ENCODE peak calls at places on chromosomes 3 and 15, in eight cellular contexts. One of them, this sample, is unnamed.

GRCh38 chr15:81327526-81327925 is 3.6 kb upstream of the STARD5 start:
- DNase-seq in mesenteric fat pad: no peak
- DNase-seq in T-helper 22 cell: no peak
- DNase-seq in CD8-positive, alpha-beta T cell: no peak
- DNase-seq in right atrium auricular region: no peak
- DNase-seq in stimulated activated CD8-positive, alpha-beta memory T cell treated with anti-CD3 and anti-CD28 coated beads, Interleukin-12 subunit alpha, Interleukin-12 subunit beta, amount 100 ng/mL, for 1 hour: no peak
- DNase-seq in memory B cell: no peak
- DNase-seq in HuH-7: no peak
- DNase-seq in this sample: no peak

GRCh38 chr3:196965112-196965803 is 3.4 kb downstream of the PIGZ start:
- DNase-seq in mesenteric fat pad: no peak
- DNase-seq in CD8-positive, alpha-beta T cell: no peak
- DNase-seq in HuH-7: no peak
- DNase-seq in T-helper 22 cell: no peak
- DNase-seq in stimulated activated CD8-positive, alpha-beta memory T cell treated with anti-CD3 and anti-CD28 coated beads, Interleukin-12 subunit alpha, Interleukin-12 subunit beta, amount 100 ng/mL, for 1 hour: no peak
- DNase-seq in memory B cell: no peak
- DNase-seq in right atrium auricular region: no peak
- DNase-seq in this sample: no peak

GRCh38 chr3:164208026-164208425 is 870.3 kb downstream of the SI start:
- DNase-seq in right atrium auricular region: no peak
- DNase-seq in stimulated activated CD8-positive, alpha-beta memory T cell treated with anti-CD3 and anti-CD28 coated beads, Interleukin-12 subunit alpha, Interleukin-12 subunit beta, amount 100 ng/mL, for 1 hour: no peak
- DNase-seq in memory B cell: no peak
- DNase-seq in mesenteric fat pad: no peak
- DNase-seq in CD8-positive, alpha-beta T cell: no peak
- DNase-seq in T-helper 22 cell: no peak
- DNase-seq in HuH-7: no peak
- DNase-seq in this sample: no peak

GRCh38 chr3:98801042-98801747 is 38.1 kb downstream of the ST3GAL6 start:
- DNase-seq in right atrium auricular region: no peak
- DNase-seq in CD8-positive, alpha-beta T cell: no peak
- DNase-seq in stimulated activated CD8-positive, alpha-beta memory T cell treated with anti-CD3 and anti-CD28 coated beads, Interleukin-12 subunit alpha, Interleukin-12 subunit beta, amount 100 ng/mL, for 1 hour: no peak
- DNase-seq in memory B cell: no peak
- DNase-seq in HuH-7: no peak
- DNase-seq in T-helper 22 cell: no peak
- DNase-seq in mesenteric fat pad: no peak
- DNase-seq in this sample: no peak

GRCh38 chr3:42002790-42003189 is 40.9 kb upstream of the ULK4 start:
- DNase-seq in HuH-7: no peak
- DNase-seq in CD8-positive, alpha-beta T cell: no peak
- DNase-seq in mesenteric fat pad: no peak
- DNase-seq in memory B cell: no peak
- DNase-seq in stimulated activated CD8-positive, alpha-beta memory T cell treated with anti-CD3 and anti-CD28 coated beads, Interleukin-12 subunit alpha, Interleukin-12 subunit beta, amount 100 ng/mL, for 1 hour: no peak
- DNase-seq in right atrium auricular region: no peak
- DNase-seq in T-helper 22 cell: no peak
- DNase-seq in this sample: no peak

GRCh38 chr3:46666471-46666845 is 27.0 kb downstream of the ALS2CL start:
- DNase-seq in mesenteric fat pad: peak; percentile 53
- DNase-seq in T-helper 22 cell: no peak
- DNase-seq in right atrium auricular region: no peak
- DNase-seq in stimulated activated CD8-positive, alpha-beta memory T cell treated with anti-CD3 and anti-CD28 coated beads, Interleukin-12 subunit alpha, Interleukin-12 subunit beta, amount 100 ng/mL, for 1 hour: no peak
- DNase-seq in CD8-positive, alpha-beta T cell: no peak
- DNase-seq in HuH-7: peak; percentile 10
- DNase-seq in memory B cell: no peak
- DNase-seq in this sample: no peak

GRCh38 chr15:53807500-53807899 is 48.0 kb upstream of the WDR72 start:
- DNase-seq in stimulated activated CD8-positive, alpha-beta memory T cell treated with anti-CD3 and anti-CD28 coated beads, Interleukin-12 subunit alpha, Interleukin-12 subunit beta, amount 100 ng/mL, for 1 hour: no peak
- DNase-seq in right atrium auricular region: no peak
- DNase-seq in mesenteric fat pad: no peak
- DNase-seq in memory B cell: no peak
- DNase-seq in T-helper 22 cell: no peak
- DNase-seq in HuH-7: no peak
- DNase-seq in CD8-positive, alpha-beta T cell: no peak
- DNase-seq in this sample: no peak

GRCh38 chr15:52651868-52652267 is 27.3 kb downstream of the ATOSA start:
- DNase-seq in CD8-positive, alpha-beta T cell: peak; percentile 55
- DNase-seq in T-helper 22 cell: peak; percentile 8
- DNase-seq in mesenteric fat pad: no peak
- DNase-seq in stimulated activated CD8-positive, alpha-beta memory T cell treated with anti-CD3 and anti-CD28 coated beads, Interleukin-12 subunit alpha, Interleukin-12 subunit beta, amount 100 ng/mL, for 1 hour: peak; percentile 2
- DNase-seq in HuH-7: no peak
- DNase-seq in memory B cell: no peak
- DNase-seq in right atrium auricular region: peak; percentile 74
- DNase-seq in this sample: peak; percentile 15

GRCh38 chr3:141477224-141477623 is 9.6 kb upstream of the RASA2 start:
- DNase-seq in T-helper 22 cell: no peak
- DNase-seq in memory B cell: no peak
- DNase-seq in stimulated activated CD8-positive, alpha-beta memory T cell treated with anti-CD3 and anti-CD28 coated beads, Interleukin-12 subunit alpha, Interleukin-12 subunit beta, amount 100 ng/mL, for 1 hour: no peak
- DNase-seq in HuH-7: no peak
- DNase-seq in mesenteric fat pad: no peak
- DNase-seq in right atrium auricular region: no peak
- DNase-seq in CD8-positive, alpha-beta T cell: no peak
- DNase-seq in this sample: no peak

GRCh38 chr15:88911766-88912118 is 1.4 kb downstream of the MFGE8 start:
- DNase-seq in memory B cell: no peak
- DNase-seq in CD8-positive, alpha-beta T cell: no peak
- DNase-seq in right atrium auricular region: no peak
- DNase-seq in T-helper 22 cell: no peak
- DNase-seq in HuH-7: no peak
- DNase-seq in mesenteric fat pad: no peak
- DNase-seq in stimulated activated CD8-positive, alpha-beta memory T cell treated with anti-CD3 and anti-CD28 coated beads, Interleukin-12 subunit alpha, Interleukin-12 subunit beta, amount 100 ng/mL, for 1 hour: no peak
- DNase-seq in this sample: no peak

GRCh38 chr3:65558821-65559220 is 479.9 kb downstream of the MAGI1 start:
- DNase-seq in stimulated activated CD8-positive, alpha-beta memory T cell treated with anti-CD3 and anti-CD28 coated beads, Interleukin-12 subunit alpha, Interleukin-12 subunit beta, amount 100 ng/mL, for 1 hour: no peak
- DNase-seq in memory B cell: no peak
- DNase-seq in HuH-7: no peak
- DNase-seq in T-helper 22 cell: no peak
- DNase-seq in mesenteric fat pad: no peak
- DNase-seq in CD8-positive, alpha-beta T cell: no peak
- DNase-seq in right atrium auricular region: no peak
- DNase-seq in this sample: no peak

GRCh38 chr15:75532413-75533250 is 46.5 kb downstream of the PTPN9 start:
- DNase-seq in memory B cell: no peak
- DNase-seq in right atrium auricular region: peak; percentile 80
- DNase-seq in T-helper 22 cell: no peak
- DNase-seq in CD8-positive, alpha-beta T cell: no peak
- DNase-seq in stimulated activated CD8-positive, alpha-beta memory T cell treated with anti-CD3 and anti-CD28 coated beads, Interleukin-12 subunit alpha, Interleukin-12 subunit beta, amount 100 ng/mL, for 1 hour: no peak
- DNase-seq in mesenteric fat pad: no peak
- DNase-seq in HuH-7: peak; percentile 55
- DNase-seq in this sample: no peak

GRCh38 chr15:25240461-25241021 is 198.3 kb downstream of the UBE3A start:
- DNase-seq in stimulated activated CD8-positive, alpha-beta memory T cell treated with anti-CD3 and anti-CD28 coated beads, Interleukin-12 subunit alpha, Interleukin-12 subunit beta, amount 100 ng/mL, for 1 hour: no peak
- DNase-seq in CD8-positive, alpha-beta T cell: peak; percentile 17
- DNase-seq in HuH-7: no peak
- DNase-seq in mesenteric fat pad: peak; percentile 53
- DNase-seq in T-helper 22 cell: no peak
- DNase-seq in right atrium auricular region: no peak
- DNase-seq in memory B cell: no peak
- DNase-seq in this sample: no peak

GRCh38 chr3:15420871-15421270 is 6.5 kb downstream of the METTL6 start:
- DNase-seq in memory B cell: no peak
- DNase-seq in T-helper 22 cell: no peak
- DNase-seq in right atrium auricular region: no peak
- DNase-seq in HuH-7: no peak
- DNase-seq in CD8-positive, alpha-beta T cell: no peak
- DNase-seq in stimulated activated CD8-positive, alpha-beta memory T cell treated with anti-CD3 and anti-CD28 coated beads, Interleukin-12 subunit alpha, Interleukin-12 subunit beta, amount 100 ng/mL, for 1 hour: no peak
- DNase-seq in mesenteric fat pad: no peak
- DNase-seq in this sample: no peak

GRCh38 chr15:55799287-55800212 is 56.6 kb upstream of the PRTG start:
- DNase-seq in T-helper 22 cell: no peak
- DNase-seq in right atrium auricular region: no peak
- DNase-seq in HuH-7: peak; percentile 43
- DNase-seq in memory B cell: no peak
- DNase-seq in CD8-positive, alpha-beta T cell: no peak
- DNase-seq in mesenteric fat pad: no peak
- DNase-seq in stimulated activated CD8-positive, alpha-beta memory T cell treated with anti-CD3 and anti-CD28 coated beads, Interleukin-12 subunit alpha, Interleukin-12 subunit beta, amount 100 ng/mL, for 1 hour: no peak
- DNase-seq in this sample: no peak

GRCh38 chr3:133940536-133940935 is 44.9 kb upstream of the RAB6B start:
- DNase-seq in mesenteric fat pad: peak; percentile 14
- DNase-seq in memory B cell: no peak
- DNase-seq in T-helper 22 cell: no peak
- DNase-seq in CD8-positive, alpha-beta T cell: no peak
- DNase-seq in stimulated activated CD8-positive, alpha-beta memory T cell treated with anti-CD3 and anti-CD28 coated beads, Interleukin-12 subunit alpha, Interleukin-12 subunit beta, amount 100 ng/mL, for 1 hour: no peak
- DNase-seq in HuH-7: no peak
- DNase-seq in right atrium auricular region: no peak
- DNase-seq in this sample: no peak

This sample was measured in effector memory CD4-positive, alpha-beta T cell.